ENCODE peak calls at places on chromosomes 1 and 21, in nine cellular contexts. S, C, U, M, D, T, X, L and Q are unnamed samples.

GRCh38 chr1:91720044-91720443 is 165.9 kb downstream of the TGFBR3 start:
- DNase-seq in U (no peak), X (no peak), C (no peak), T (no peak), D (no peak), M (no peak), L (no peak), S (no peak), Q (no peak)

GRCh38 chr21:42433946-42434551 is 30.3 kb downstream of the UBASH3A start:
- DNase-seq in M (no peak), T (no peak), X (no peak), C (no peak), L (no peak), S (no peak), D (peak; percentile 45), U (no peak), Q (no peak)

GRCh38 chr1:90729484-90730246 is 12.6 kb upstream of the BARHL2 start:
- DNase-seq in D (no peak), S (peak; percentile 4), M (no peak), C (no peak), L (no peak), X (no peak), T (no peak), U (no peak), Q (no peak)

GRCh38 chr1:231550448-231550781 is 21.9 kb downstream of the TSNAX start:
- DNase-seq in M (no peak), C (no peak), T (no peak), S (peak; percentile 27), L (no peak), U (peak; percentile 57), D (peak; percentile 17), X (no peak), Q (peak; percentile 38)

GRCh38 chr1:9589144-9589718 is 520 bp downstream of the TMEM201 start:
- DNase-seq in T (no peak), S (peak; percentile 51), X (no peak), M (no peak), L (no peak), C (peak; percentile 68), D (peak; percentile 24), U (no peak), Q (no peak)

GRCh38 chr1:87869563-87869962 is 540.9 kb downstream of the LMO4 start:
- DNase-seq in C (no peak), L (no peak), U (peak; percentile 53), T (no peak), S (no peak), X (no peak), M (no peak), D (peak; percentile 84), Q (no peak)

GRCh38 chr1:44783697-44784093 is 4.3 kb downstream of the BEST4 start:
- DNase-seq in X (no peak), L (no peak), S (no peak), M (peak; percentile 63), D (no peak), C (no peak), T (no peak), U (no peak), Q (no peak)

GRCh38 chr1:98460136-98460535 is 201.4 kb upstream of the SNX7 start:
- DNase-seq in L (no peak), T (no peak), M (no peak), U (no peak), C (no peak), X (no peak), D (no peak), S (no peak), Q (no peak)

GRCh38 chr1:153922076-153922837 is 515 bp downstream of the GATAD2B start:
- DNase-seq in U (no peak), L (no peak), T (peak; percentile 43), C (peak; percentile 51), S (peak; percentile 88), M (peak; percentile 22), D (peak; percentile 74), X (peak; percentile 72), Q (peak; percentile 65)

GRCh38 chr1:167635941-167636340 is 5.9 kb downstream of the RCSD1 start:
- DNase-seq in M (no peak), D (no peak), X (no peak), S (no peak), U (no peak), C (no peak), T (no peak), L (no peak), Q (peak; percentile 35)

GRCh38 chr1:226738421-226738994 is 574 bp downstream of the ITPKB start:
- DNase-seq in T (peak; percentile 38), U (peak; percentile 44), M (no peak), C (peak; percentile 78), L (no peak), S (peak; percentile 85), X (peak; percentile 74), D (peak; percentile 42), Q (peak; percentile 77)

GRCh38 chr1:100354971-100355394 is 2.7 kb downstream of the CDC14A start:
- DNase-seq in D (peak; percentile 80), L (no peak), C (no peak), M (peak; percentile 79), S (peak; percentile 29), T (no peak), X (no peak), U (no peak), Q (peak; percentile 19)

GRCh38 chr1:74508449-74508848 is 4.0 kb downstream of the LRRC53 start:
- DNase-seq in D (no peak), M (no peak), U (no peak), L (no peak), C (no peak), S (no peak), X (no peak), T (no peak), Q (no peak)

GRCh38 chr1:243693764-243694163 is 156.3 kb downstream of the AKT3 start:
- DNase-seq in C (no peak), L (no peak), T (no peak), D (no peak), S (no peak), M (no peak), U (no peak), X (no peak), Q (no peak)

GRCh38 chr1:25247829-25248754 is 838 bp upstream of the RSRP1 start:
- DNase-seq in L (no peak), S (no peak), X (no peak), D (no peak), C (no peak), M (no peak), T (no peak), U (no peak), Q (no peak)

GRCh38 chr1:30720271-30721223 is 2.8 kb downstream of the MATN1 start:
- DNase-seq in L (no peak), X (no peak), D (no peak), T (no peak), C (no peak), U (no peak), S (peak; percentile 44), M (no peak), Q (no peak)

GRCh38 chr1:226604846-226605572 is 56.4 kb downstream of the STUM start:
- DNase-seq in T (no peak), X (no peak), C (no peak), L (no peak), U (no peak), S (no peak), M (no peak), D (no peak), Q (no peak)

GRCh38 chr1:1200876-1201810 is 5.2 kb downstream of the TNFRSF18 start:
- DNase-seq in T (peak; percentile 44), L (no peak), U (peak; percentile 36), C (peak; percentile 76), D (peak; percentile 71), M (peak; percentile 30), X (peak; percentile 66), S (no peak), Q (peak; percentile 64)

GRCh38 chr21:35593000-35593502 is 467.3 kb downstream of the SETD4 start:
- DNase-seq in S (no peak), T (no peak), C (no peak), X (no peak), D (peak; percentile 66), U (no peak), L (no peak), M (no peak), Q (no peak)

GRCh38 chr1:158146165-158146564 is 34.5 kb upstream of the CD1D start:
- DNase-seq in T (no peak), S (no peak), D (peak; percentile 91), L (no peak), X (no peak), M (no peak), C (no peak), U (peak; percentile 23), Q (no peak)

GRCh38 chr1:85864727-85865126 is 156.5 kb upstream of the ZNHIT6 start:
- DNase-seq in T (no peak), S (no peak), L (no peak), C (no peak), M (no peak), X (no peak), U (no peak), D (no peak), Q (no peak)
- TF ChIP-seq CTCF in T (no peak), S (no peak), L (no peak), C (no peak), M (no peak), X (no peak), U (no peak), D (no peak), Q (no peak)

GRCh38 chr1:212606042-212606733 is 2.4 kb upstream of the ATF3 start:
- DNase-seq in L (no peak), C (no peak), X (no peak), T (no peak), U (no peak), S (no peak), M (no peak), D (no peak), Q (no peak)
- H3K27ac ChIP-seq in L (peak overlapping the region; percentile 85), C (peak overlapping the region; percentile 95), X (no peak overlapping the region), T (peak overlapping the region; percentile 3), U (no peak overlapping the region), S (no peak overlapping the region), M (peak overlapping the region; percentile 99), D (peak overlapping the region; percentile 32), Q (no peak overlapping the region)

DNA sequence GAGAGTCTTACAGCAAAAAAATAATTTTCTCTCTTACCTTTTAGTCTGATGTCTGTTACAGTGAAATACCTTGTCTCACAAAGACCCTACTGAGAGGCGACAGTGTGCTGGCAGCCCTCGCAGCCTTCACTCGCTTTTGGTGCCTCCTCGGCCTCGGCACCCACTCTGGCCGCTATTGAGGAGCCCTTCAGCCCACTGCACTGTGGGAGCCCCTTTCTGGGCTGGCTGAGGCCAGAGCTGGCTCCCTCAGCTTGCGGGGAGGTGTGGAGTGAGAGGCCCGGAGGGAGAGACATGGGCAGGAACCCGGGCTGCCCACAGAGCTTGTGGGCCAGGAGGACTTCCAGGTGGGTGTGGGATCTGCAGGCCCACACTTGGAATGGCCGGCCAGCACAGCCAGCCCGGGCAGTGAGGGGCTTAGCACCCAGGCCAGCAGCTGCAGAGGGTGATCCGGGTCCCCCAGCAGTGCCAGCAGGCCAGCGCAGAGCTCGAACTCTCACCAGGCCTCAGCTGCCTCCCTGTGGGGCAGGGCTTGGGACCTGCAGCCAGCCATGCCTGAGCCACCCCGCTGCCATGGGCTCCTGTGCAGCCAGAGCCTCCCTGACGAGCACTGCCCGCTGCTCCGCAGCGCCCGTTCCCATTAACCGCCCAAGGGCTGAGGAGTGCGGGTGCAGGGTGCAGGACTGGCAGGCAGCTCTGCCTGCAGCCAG is 10.8 kb upstream of the CFHR1 start:
- DNase-seq in T (no peak), C (no peak), S (no peak), D (no peak), X (peak; percentile 43), U (no peak), M (no peak), L (no peak), Q (no peak)
- TF ChIP-seq CTCF in T (no peak), C (no peak), S (no peak), D (no peak), X (no peak), U (no peak), M (no peak), L (no peak), Q (no peak)

GRCh38 chr21:26096972-26097371 is 73.6 kb downstream of the APP start:
- DNase-seq in L (no peak), U (no peak), S (no peak), T (no peak), M (no peak), D (no peak), X (no peak), C (no peak), Q (no peak)
- H3K27ac ChIP-seq in L (no peak overlapping the region), U (no peak overlapping the region), S (no peak overlapping the region), T (no peak overlapping the region), M (no peak overlapping the region), D (no peak overlapping the region), X (no peak overlapping the region), C (no peak overlapping the region), Q (no peak overlapping the region)